ENCODE peak calls at places on chromosomes 12 and 14, in seven cellular contexts. T, D, W, R, K, V and M are unnamed samples.

GRCh38 chr12:62192486-62193250 is 67.5 kb upstream of the USP15 start:
- DNase-seq in T (peak), D (peak), W (peak), R (peak), K (no peak), V (peak), M (peak)

GRCh38 chr12:128609861-128610260 is 213.9 kb downstream of the SLC15A4 start:
- DNase-seq in T (no peak), D (no peak), W (no peak), R (no peak), K (no peak), V (no peak), M (no peak)

GRCh38 chr14:20714593-20715250 is 26.2 kb downstream of the ANG start:
- DNase-seq in T (peak), D (no peak), W (no peak), R (peak), K (no peak), V (peak), M (no peak)

GRCh38 chr14:94963051-94963450 is 193.1 kb upstream of the GSC start:
- DNase-seq in T (no peak), D (no peak), W (no peak), R (no peak), K (no peak), V (no peak), M (no peak)

GRCh38 chr14:43896044-43896443 is 611.0 kb downstream of the FSCB start:
- DNase-seq in T (no peak), D (no peak), W (no peak), R (no peak), K (no peak), V (no peak), M (no peak)

GRCh38 chr14:22824711-22825359 is 4.9 kb upstream of the MRPL52 start:
- DNase-seq in T (peak), D (no peak), W (peak), R (no peak), K (peak), V (no peak), M (no peak)

GRCh38 chr12:91381309-91381804 is 198.7 kb upstream of the DCN start:
- DNase-seq in T (peak), D (peak), W (peak), R (peak), K (peak), V (peak), M (peak)

GRCh38 chr14:75226755-75227544 is 50.5 kb upstream of the TMED10 start:
- DNase-seq in T (no peak), D (no peak), W (no peak), R (no peak), K (no peak), V (no peak), M (no peak)

GRCh38 chr12:56431288-56431687 is 17.9 kb downstream of the TIMELESS start:
- DNase-seq in T (no peak), D (no peak), W (no peak), R (no peak), K (no peak), V (no peak), M (no peak)

GRCh38 chr14:71725802-71726638 is 206.2 kb upstream of the RGS6 start:
- DNase-seq in T (peak), D (no peak), W (no peak), R (no peak), K (peak), V (no peak), M (no peak)

GRCh38 chr14:77306406-77307098 is 14.1 kb downstream of the POMT2 start:
- DNase-seq in T (no peak), D (no peak), W (no peak), R (no peak), K (no peak), V (no peak), M (no peak)

GRCh38 chr12:22658214-22658613 is 33.2 kb downstream of the ETNK1 start:
- DNase-seq in T (peak), D (no peak), W (no peak), R (no peak), K (peak), V (no peak), M (no peak)

GRCh38 chr14:81464253-81465001 is 64.3 kb upstream of the STON2 start:
- DNase-seq in T (peak), D (peak), W (peak), R (no peak), K (no peak), V (no peak), M (peak)

GRCh38 chr14:65849558-65849957 is 437.0 kb downstream of the FUT8 start:
- DNase-seq in T (no peak), D (no peak), W (no peak), R (no peak), K (no peak), V (no peak), M (no peak)

GRCh38 chr14:56145965-56146364 is 27.8 kb downstream of the PELI2 start:
- DNase-seq in T (no peak), D (no peak), W (no peak), R (no peak), K (no peak), V (no peak), M (no peak)

GRCh38 chr12:70994217-70994788 is 73.8 kb upstream of the PTPRR start:
- DNase-seq in T (no peak), D (no peak), W (no peak), R (no peak), K (no peak), V (no peak), M (no peak)

GRCh38 chr14:61747342-61747741 is 14.9 kb upstream of the SNAPC1 start:
- DNase-seq in T (no peak), D (no peak), W (no peak), R (no peak), K (no peak), V (no peak), M (no peak)

DNA sequence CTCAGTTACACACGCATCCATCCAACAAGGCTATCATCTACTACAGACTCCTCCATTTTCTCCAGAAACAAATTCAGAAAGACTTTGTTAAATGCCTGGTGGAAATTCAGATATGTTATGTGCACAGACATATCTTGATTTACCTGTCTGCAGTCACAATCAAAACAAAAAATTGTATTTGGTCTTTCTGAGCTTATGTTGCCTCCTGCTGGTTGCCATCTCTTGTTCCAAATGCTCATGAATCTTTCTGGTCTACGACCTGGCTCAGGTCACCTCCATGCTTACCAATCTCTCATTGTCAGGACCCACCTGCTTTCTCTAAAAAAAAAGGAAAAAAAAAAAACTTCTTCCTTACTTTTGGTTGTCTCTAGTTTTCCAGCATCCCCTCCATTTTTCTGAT is 169.2 kb upstream of the PLXNC1 start:
- DNase-seq in T (no peak), D (peak), W (peak), R (no peak), K (no peak), V (no peak), M (peak)
- TF ChIP-seq CTCF in T (no peak), D (peak), W (peak), R (peak), K (peak), V (peak), M (peak)

DNA sequence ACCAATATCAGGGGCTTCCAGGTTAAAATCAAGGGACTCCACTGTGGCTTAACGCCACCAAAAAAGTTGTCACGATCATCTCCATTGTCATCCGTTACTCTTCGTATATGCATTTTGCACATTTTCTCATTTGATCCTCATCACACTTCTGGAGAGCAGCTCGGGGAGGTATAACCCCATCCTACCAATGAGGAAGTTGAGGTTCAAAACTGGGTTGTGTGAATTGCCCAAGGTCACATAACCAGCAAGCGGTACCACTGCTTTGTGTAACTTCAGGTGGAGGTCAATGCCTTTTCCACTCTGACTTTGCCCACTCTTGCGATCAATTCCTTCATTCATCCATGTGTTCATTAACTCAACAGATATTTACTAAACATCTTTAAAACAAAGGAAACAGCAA is 71.1 kb upstream of the CCND2 start:
- DNase-seq in T (no peak), D (no peak), W (no peak), R (no peak), K (no peak), V (no peak), M (no peak)
- TF ChIP-seq CTCF in T (no peak), D (no peak), W (no peak), R (no peak), K (no peak), V (no peak), M (no peak)

GRCh38 chr14:29800961-29801360 is 126.7 kb downstream of the PRKD1 start:
- DNase-seq in T (no peak), D (peak), W (no peak), R (no peak), K (no peak), V (no peak), M (no peak)
- TF ChIP-seq CTCF in T (no peak), D (peak), W (no peak), R (no peak), K (no peak), V (no peak), M (no peak)

DNA sequence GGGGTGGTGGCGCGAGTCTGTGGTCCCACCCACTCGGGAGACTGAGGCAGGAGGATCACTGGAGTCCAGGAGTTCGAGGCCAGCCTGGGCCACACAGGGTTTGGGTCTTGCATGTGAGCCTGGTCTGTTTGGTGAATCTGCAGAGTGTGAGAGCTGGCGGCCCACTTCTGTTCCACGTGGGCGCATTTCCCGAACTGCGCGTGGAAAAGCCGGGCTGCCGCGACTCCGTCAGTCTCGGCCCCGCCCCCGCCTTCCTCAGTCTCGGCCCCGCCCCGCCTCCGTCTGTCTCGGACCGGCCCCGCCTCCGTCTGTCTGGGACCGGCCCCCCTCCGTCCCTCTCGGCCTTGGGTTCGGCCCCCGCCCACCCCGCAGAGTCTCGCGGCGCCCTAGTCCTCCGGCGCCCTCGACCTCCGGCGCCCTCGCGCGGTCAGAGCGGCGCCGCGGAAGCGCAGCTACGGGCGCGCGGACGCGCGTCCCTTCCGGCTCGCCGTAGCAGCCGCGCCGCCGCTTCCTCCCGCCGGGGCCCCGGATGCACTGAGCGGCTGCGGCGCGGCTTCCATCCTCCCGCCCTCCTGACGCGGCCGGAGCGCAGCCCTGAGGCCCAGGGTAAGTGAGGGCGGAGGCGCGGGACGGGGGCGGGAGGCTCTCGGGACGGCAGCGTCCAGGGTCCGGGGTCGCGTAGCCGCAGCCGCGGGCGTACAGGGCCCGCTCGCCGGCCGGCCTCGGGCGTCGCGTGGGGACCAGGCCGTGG is at the start of gene EP400:
- DNase-seq in T (peak), D (peak), W (peak), R (peak), K (peak), V (peak), M (peak)
- TF ChIP-seq CTCF in T (peak), D (peak), W (peak), R (no peak), K (peak), V (peak), M (peak)

DNA sequence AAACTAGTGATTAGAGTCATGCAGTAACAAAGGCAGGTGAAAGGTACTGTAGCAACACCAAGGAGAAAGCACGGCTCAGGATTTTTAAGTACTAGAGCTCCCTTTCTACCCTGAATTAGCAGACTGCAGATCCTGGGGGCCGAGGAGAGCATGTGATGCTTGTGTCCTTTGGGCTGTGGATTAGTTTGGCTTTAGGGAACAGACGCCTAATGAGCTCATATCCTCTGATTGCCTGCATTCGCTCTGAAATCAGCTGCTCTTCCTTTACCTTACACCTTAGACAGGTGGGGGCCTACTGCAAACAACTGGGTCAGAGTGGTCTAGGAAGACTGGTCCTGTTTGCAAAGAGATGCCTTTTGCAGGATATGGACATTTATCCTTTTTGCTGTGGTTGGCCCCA is 2.2 kb downstream of the PIP4K2C start:
- DNase-seq in T (no peak), D (no peak), W (no peak), R (no peak), K (no peak), V (no peak), M (no peak)
- TF ChIP-seq CTCF in T (no peak), D (no peak), W (no peak), R (no peak), K (no peak), V (no peak), M (no peak)

GRCh38 chr12:11805043-11805442 is 155.6 kb downstream of the ETV6 start:
- DNase-seq in T (no peak), D (no peak), W (no peak), R (no peak), K (no peak), V (no peak), M (no peak)
- TF ChIP-seq CTCF in T (no peak), D (peak), W (no peak), R (no peak), K (no peak), V (no peak), M (no peak)

GRCh38 chr12:120316798-120317257 is 10.8 kb downstream of the PLA2G1B start:
- DNase-seq in T (no peak), D (no peak), W (no peak), R (no peak), K (no peak), V (no peak), M (no peak)

GRCh38 chr12:120317258-120318105 is 10.1 kb downstream of the PLA2G1B start:
- DNase-seq in T (peak), D (peak), W (peak), R (peak), K (peak), V (peak), M (peak)

GRCh38 chr12:120314220-120314619 is 12.1 kb downstream of the SIRT4 start:
- DNase-seq in T (no peak), D (peak), W (no peak), R (no peak), K (no peak), V (no peak), M (no peak)
- TF ChIP-seq CTCF in T (peak), D (peak), W (no peak), R (no peak), K (no peak), V (no peak), M (no peak)

DNA sequence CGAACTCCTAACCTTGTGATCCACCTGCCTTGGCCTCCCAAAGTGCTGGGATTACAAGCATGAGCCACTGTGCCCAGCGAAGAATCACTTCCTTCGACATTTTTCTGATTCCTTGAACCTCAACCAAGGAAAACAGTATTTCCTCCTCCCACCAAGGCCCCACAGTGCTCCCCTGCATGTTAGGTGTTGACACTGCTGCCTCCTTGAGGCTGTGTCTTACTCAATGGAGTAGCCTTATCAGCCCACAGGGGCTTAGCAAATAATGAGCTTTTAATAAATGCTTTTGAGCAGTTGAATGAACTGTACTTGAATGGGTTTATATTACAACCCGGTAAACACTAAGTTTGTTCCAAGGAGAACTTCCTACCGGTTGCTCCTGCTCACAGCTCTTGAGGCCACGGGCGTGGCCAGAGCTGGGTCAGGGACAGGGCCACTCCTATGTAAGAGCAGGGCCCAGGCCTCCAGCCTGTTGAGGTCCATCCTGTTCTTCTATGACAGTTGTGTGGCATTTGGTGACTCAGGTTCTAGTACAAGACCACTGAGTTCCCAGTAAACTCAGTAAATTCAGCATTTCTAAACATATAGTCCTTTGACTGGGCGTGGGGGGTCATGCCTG is 36.8 kb upstream of the TUBA1A start:
- DNase-seq in T (no peak), D (peak), W (no peak), R (no peak), K (no peak), V (no peak), M (no peak)
- TF ChIP-seq CTCF in T (no peak), D (peak), W (peak), R (no peak), K (peak), V (no peak), M (no peak)